ENCODE peak calls at places on chromosomes 6 and 20, in six cellular contexts. A is activated CD8-positive, alpha-beta memory T cell treated with anti-CD3 and anti-CD28 coated beads, Interleukin-2, amount 50 U/mL, for 4 hours; W is left cardiac atrium; B is glutamatergic neuron; S is NCI-H1436 treated with DMSO at 0.1 percent for 48 hours; D is CD8-positive, alpha-beta memory T cell. U is an unnamed sample.

GRCh38 chr20:7459123-7459522 is 481.1 kb downstream of the HAO1 start:
- DNase-seq in A (no peak), S (no peak), W (no peak), B (no peak), D (no peak), U (no peak)

GRCh38 chr20:621115-621756 is 11.1 kb upstream of the TCF15 start:
- DNase-seq in W (no peak), D (no peak), S (no peak), B (no peak), A (no peak), U (no peak)

GRCh38 chr20:10427060-10427692 is 6.8 kb downstream of the MKKS start:
- DNase-seq in D (peak), S (peak), W (peak), B (peak), A (peak), U (peak)

GRCh38 chr20:3168079-3168828 is 5.1 kb downstream of the LZTS3 start:
- DNase-seq in W (no peak), A (no peak), S (no peak), D (no peak), B (peak), U (no peak)

GRCh38 chr6:149840345-149841075 is 23.6 kb downstream of the LRP11 start:
- DNase-seq in D (peak), A (peak), W (peak), S (no peak), B (no peak), U (peak)

GRCh38 chr6:74964871-74965441 is 240.9 kb downstream of the COL12A1 start:
- DNase-seq in A (no peak), D (no peak), B (no peak), W (no peak), S (no peak), U (no peak)

GRCh38 chr20:23121766-23122095 is 35.6 kb upstream of the CD93 start:
- DNase-seq in B (no peak), A (no peak), D (no peak), W (no peak), S (no peak), U (no peak)

GRCh38 chr6:129621252-129621651 is 88.7 kb downstream of the ARHGAP18 start:
- DNase-seq in S (no peak), W (no peak), D (no peak), A (peak), B (no peak), U (peak)

GRCh38 chr6:105900120-105900937 is 185.8 kb upstream of the PRDM1 start:
- DNase-seq in D (no peak), S (no peak), W (no peak), B (no peak), A (no peak), U (no peak)

GRCh38 chr6:19712012-19712688 is 125.0 kb upstream of the ID4 start:
- DNase-seq in W (no peak), B (no peak), A (no peak), S (no peak), D (no peak), U (no peak)

GRCh38 chr20:59007758-59008511 is 881 bp upstream of the CTSZ start:
- DNase-seq in S (no peak), A (no peak), B (peak), W (peak), D (no peak), U (no peak)

GRCh38 chr6:34148864-34149810 is 3.2 kb upstream of the GRM4 start:
- DNase-seq in B (no peak), A (peak), D (no peak), S (no peak), W (no peak), U (no peak)

GRCh38 chr6:132504757-132505156 is 8.2 kb downstream of the STX7 start:
- DNase-seq in S (no peak), A (no peak), B (no peak), D (no peak), W (peak), U (no peak)

GRCh38 chr6:112289039-112289566 is 34.7 kb upstream of the LAMA4 start:
- DNase-seq in D (no peak), S (no peak), W (peak), B (peak), A (no peak), U (no peak)

GRCh38 chr6:46296586-46296985 is 125.8 kb upstream of the ENPP5 start:
- DNase-seq in S (no peak), B (no peak), D (no peak), A (no peak), W (no peak), U (no peak)

GRCh38 chr6:99618649-99619408 is 12.2 kb downstream of the PRDM13 start:
- DNase-seq in B (peak), A (no peak), W (no peak), S (no peak), D (no peak), U (no peak)

GRCh38 chr6:163408352-163408991 is 6.0 kb upstream of the QKI start:
- DNase-seq in W (no peak), S (no peak), A (no peak), D (no peak), B (no peak), U (no peak)

GRCh38 chr20:16337707-16338106 is 235.5 kb downstream of the KIF16B start:
- DNase-seq in S (no peak), A (no peak), D (no peak), W (no peak), B (no peak), U (no peak)

GRCh38 chr6:3506195-3506594 is 49.3 kb upstream of the SLC22A23 start:
- DNase-seq in W (no peak), A (no peak), S (no peak), B (no peak), D (no peak), U (no peak)

GRCh38 chr6:73452107-73452461 is at the start of gene CGAS:
- DNase-seq in W (peak), S (no peak), D (peak), B (peak), A (peak), U (peak)

GRCh38 chr6:152957796-152958195 is 25.0 kb downstream of the FBXO5 start:
- DNase-seq in B (no peak), D (no peak), A (no peak), W (no peak), S (no peak), U (no peak)

GRCh38 chr6:161215193-161215592 is 58.7 kb downstream of the AGPAT4 start:
- DNase-seq in A (no peak), W (no peak), B (no peak), S (no peak), D (no peak), U (no peak)

GRCh38 chr6:14876778-14877613 is 368.9 kb upstream of the JARID2 start:
- DNase-seq in B (no peak), A (no peak), S (no peak), D (peak), W (no peak), U (peak)

GRCh38 chr20:9301129-9302072 is 213.0 kb upstream of the LAMP5 start:
- DNase-seq in B (no peak), S (no peak), W (no peak), A (no peak), D (no peak), U (no peak)

GRCh38 chr20:50283922-50284810 is 93.5 kb downstream of the CEBPB start:
- DNase-seq in D (no peak), W (no peak), B (no peak), A (no peak), S (no peak), U (no peak)

GRCh38 chr6:109449789-109450673 is 5.5 kb downstream of the MICAL1 start:
- DNase-seq in A (no peak), W (no peak), D (peak), B (no peak), S (no peak), U (peak)

U was measured in CD8-positive, alpha-beta T cell.